ENCODE peak calls at places on chromosome 3, in eight cellular contexts. S is lower lobe of right lung, D is lung, V is pancreas, X is transverse colon, Q is tibial artery, W is AG04450, J is left ventricle myocardium inferior. G is an unnamed sample.

GRCh38 chr3:149450281-149450680 is 24.2 kb upstream of the TM4SF4 start:
- DNase-seq in S (no peak), D (no peak), V (no peak), X (no peak), Q (no peak), W (no peak), J (no peak), G (no peak)

GRCh38 chr3:25292604-25293003 is 135.5 kb upstream of the RARB start:
- DNase-seq in S (no peak), D (no peak), V (no peak), X (no peak), Q (no peak), W (no peak), J (no peak), G (peak)

GRCh38 chr3:37293646-37294045 is 119.3 kb upstream of the LRRFIP2 start:
- DNase-seq in S (no peak), D (no peak), V (no peak), X (no peak), Q (no peak), W (no peak), J (no peak), G (no peak)

GRCh38 chr3:160830792-160831191 is 74.8 kb downstream of the PPM1L start:
- DNase-seq in S (no peak), D (no peak), V (no peak), X (no peak), Q (no peak), W (no peak), J (no peak), G (no peak)

GRCh38 chr3:180311242-180311641 is 274.5 kb upstream of the PEX5L start:
- DNase-seq in S (no peak), D (no peak), V (no peak), X (no peak), Q (no peak), W (no peak), J (no peak), G (no peak)

GRCh38 chr3:70061111-70061510 is 61.6 kb downstream of the SAMMSON start:
- DNase-seq in S (no peak), D (no peak), V (no peak), X (no peak), Q (no peak), W (no peak), J (no peak), G (no peak)

GRCh38 chr3:72889310-72890165 is 1.7 kb downstream of the GXYLT2 start:
- DNase-seq in S (no peak), D (no peak), V (no peak), X (no peak), Q (no peak), W (no peak), J (no peak), G (no peak)

GRCh38 chr3:150268426-150269321 is 139.4 kb upstream of the TSC22D2 start:
- DNase-seq in S (no peak), D (no peak), V (no peak), X (no peak), Q (no peak), W (no peak), J (no peak), G (no peak)

GRCh38 chr3:196609343-196609775 is 30.1 kb upstream of the NRROS start:
- DNase-seq in S (peak), D (peak), V (peak), X (peak), Q (peak), W (peak), J (peak), G (peak)

GRCh38 chr3:111352585-111352984 is 189.4 kb upstream of the CD96 start:
- DNase-seq in S (no peak), D (no peak), V (no peak), X (no peak), Q (no peak), W (no peak), J (no peak), G (no peak)

GRCh38 chr3:72482589-72483249 is 365.5 kb downstream of the SHQ1 start:
- DNase-seq in S (peak), D (peak), V (peak), X (peak), Q (peak), W (peak), J (peak), G (peak)

GRCh38 chr3:32973982-32974381 is 22.5 kb downstream of the CCR4 start:
- DNase-seq in S (no peak), D (no peak), V (no peak), X (no peak), Q (no peak), W (peak), J (no peak), G (no peak)

GRCh38 chr3:182239316-182239715 is 527.6 kb downstream of the SOX2 start:
- DNase-seq in S (no peak), D (no peak), V (no peak), X (no peak), Q (no peak), W (no peak), J (no peak), G (no peak)

GRCh38 chr3:119579366-119580147 is at the start of gene ADPRH:
- DNase-seq in S (peak), D (peak), V (peak), X (peak), Q (peak), W (no peak), J (peak), G (peak)

GRCh38 chr3:182609575-182610156 is 183.6 kb upstream of the ATP11B start:
- DNase-seq in S (peak), D (peak), V (peak), X (peak), Q (no peak), W (no peak), J (peak), G (peak)

GRCh38 chr3:73432021-73432722 is 192.6 kb downstream of the PDZRN3 start:
- DNase-seq in S (no peak), D (no peak), V (no peak), X (no peak), Q (no peak), W (no peak), J (no peak), G (peak)

GRCh38 chr3:43872301-43872700 is 181.6 kb downstream of the ABHD5 start:
- DNase-seq in S (no peak), D (no peak), V (no peak), X (no peak), Q (no peak), W (peak), J (no peak), G (peak)

GRCh38 chr3:57998366-57999283 is 9.6 kb upstream of the FLNB start:
- DNase-seq in S (no peak), D (no peak), V (peak), X (peak), Q (no peak), W (no peak), J (no peak), G (no peak)

GRCh38 chr3:84724877-84725276 is 233.9 kb upstream of the CADM2 start:
- DNase-seq in S (no peak), D (no peak), V (no peak), X (no peak), Q (no peak), W (no peak), J (no peak), G (peak)

GRCh38 chr3:179292440-179292839 is 30.4 kb upstream of the ZNF639 start:
- DNase-seq in S (no peak), D (no peak), V (no peak), X (no peak), Q (no peak), W (no peak), J (no peak), G (no peak)

GRCh38 chr3:157135671-157136396 is 24.1 kb downstream of the CCNL1 start:
- DNase-seq in S (no peak), D (no peak), V (no peak), X (no peak), Q (no peak), W (no peak), J (no peak), G (no peak)

GRCh38 chr3:181402347-181402746 is 309.4 kb upstream of the SOX2 start:
- DNase-seq in S (no peak), D (no peak), V (no peak), X (peak), Q (no peak), W (no peak), J (no peak), G (no peak)

GRCh38 chr3:3259181-3259580 is 79.7 kb upstream of the CRBN start:
- DNase-seq in S (no peak), D (no peak), V (no peak), X (no peak), Q (no peak), W (no peak), J (no peak), G (no peak)

GRCh38 chr3:46960801-46961200 is 15.7 kb downstream of the CCDC12 start:
- DNase-seq in S (no peak), D (no peak), V (no peak), X (no peak), Q (peak), W (no peak), J (no peak), G (no peak)

GRCh38 chr3:57951106-57951882 is 56.9 kb upstream of the FLNB start:
- DNase-seq in S (peak), D (peak), V (no peak), X (peak), Q (peak), W (peak), J (peak), G (peak)

GRCh38 chr3:188687389-188687788 is 484.4 kb upstream of the TPRG1 start:
- DNase-seq in S (no peak), D (no peak), V (no peak), X (no peak), Q (no peak), W (no peak), J (no peak), G (no peak)

GRCh38 chr3:188689101-188689574 is 482.6 kb upstream of the TPRG1 start:
- DNase-seq in S (no peak), D (no peak), V (peak), X (no peak), Q (peak), W (no peak), J (no peak), G (no peak)

GRCh38 chr3:188683032-188683491 is 488.7 kb upstream of the TPRG1 start:
- DNase-seq in S (no peak), D (no peak), V (no peak), X (no peak), Q (peak), W (peak), J (no peak), G (no peak)

GRCh38 chr3:188686319-188686718 is 485.5 kb upstream of the TPRG1 start:
- DNase-seq in S (no peak), D (no peak), V (no peak), X (no peak), Q (no peak), W (no peak), J (no peak), G (no peak)

GRCh38 chr3:188685789-188686188 is 486.0 kb upstream of the TPRG1 start:
- DNase-seq in S (no peak), D (no peak), V (no peak), X (no peak), Q (no peak), W (no peak), J (no peak), G (no peak)
- H3K27ac ChIP-seq in S (no peak), D (no peak), V (no peak), X (no peak), Q (no peak), W (no peak), J (no peak), G (no peak)

DNA sequence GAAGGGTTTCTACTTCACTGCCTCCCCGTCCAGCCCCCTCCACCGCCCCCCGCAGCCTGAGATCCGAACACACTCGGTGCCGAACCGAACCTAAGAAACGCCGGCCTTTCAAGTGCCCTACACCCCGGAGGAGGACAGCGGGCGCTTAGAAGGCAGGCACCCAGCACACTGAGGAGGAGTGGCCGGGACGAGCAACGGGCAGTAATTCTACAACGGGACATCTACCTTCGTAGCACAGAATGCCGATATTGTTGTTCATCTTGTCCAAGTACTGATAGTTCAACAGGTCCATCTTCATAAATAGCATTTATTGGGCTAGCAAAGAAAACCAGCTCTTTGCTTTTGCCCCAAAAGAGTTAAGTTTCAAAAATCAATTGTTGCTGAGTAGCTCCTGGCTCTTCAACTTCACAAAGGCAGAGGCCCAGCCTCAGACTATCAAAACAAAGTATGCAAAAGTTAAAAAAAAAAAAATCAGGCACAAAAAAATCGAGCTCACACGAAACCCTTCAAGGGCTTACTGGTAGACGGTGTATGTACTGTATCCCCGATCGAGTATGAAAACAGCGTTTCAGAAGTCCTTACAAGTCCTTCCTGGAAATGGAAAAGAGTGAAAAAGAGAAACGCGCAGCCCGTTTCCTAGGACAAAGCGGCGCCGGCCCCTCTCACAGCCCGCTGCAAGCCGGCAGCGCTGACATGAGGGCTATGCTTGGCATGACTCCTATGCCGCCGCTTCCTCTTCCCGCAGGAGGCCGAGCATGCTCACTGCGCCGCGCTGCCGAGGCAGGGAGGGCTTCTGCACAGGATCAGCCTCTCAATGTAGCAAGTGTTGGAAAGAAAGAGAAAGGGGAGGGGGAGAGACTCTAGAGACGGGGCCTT is at the start of gene VGLL4:
- DNase-seq in S (peak), D (peak), V (peak), X (peak), Q (peak), W (peak), J (peak), G (peak)
- TF ChIP-seq CTCF in S (peak), D (no peak), V (no peak), X (no peak), Q (no peak), W (peak), J (peak), G (peak)

DNA sequence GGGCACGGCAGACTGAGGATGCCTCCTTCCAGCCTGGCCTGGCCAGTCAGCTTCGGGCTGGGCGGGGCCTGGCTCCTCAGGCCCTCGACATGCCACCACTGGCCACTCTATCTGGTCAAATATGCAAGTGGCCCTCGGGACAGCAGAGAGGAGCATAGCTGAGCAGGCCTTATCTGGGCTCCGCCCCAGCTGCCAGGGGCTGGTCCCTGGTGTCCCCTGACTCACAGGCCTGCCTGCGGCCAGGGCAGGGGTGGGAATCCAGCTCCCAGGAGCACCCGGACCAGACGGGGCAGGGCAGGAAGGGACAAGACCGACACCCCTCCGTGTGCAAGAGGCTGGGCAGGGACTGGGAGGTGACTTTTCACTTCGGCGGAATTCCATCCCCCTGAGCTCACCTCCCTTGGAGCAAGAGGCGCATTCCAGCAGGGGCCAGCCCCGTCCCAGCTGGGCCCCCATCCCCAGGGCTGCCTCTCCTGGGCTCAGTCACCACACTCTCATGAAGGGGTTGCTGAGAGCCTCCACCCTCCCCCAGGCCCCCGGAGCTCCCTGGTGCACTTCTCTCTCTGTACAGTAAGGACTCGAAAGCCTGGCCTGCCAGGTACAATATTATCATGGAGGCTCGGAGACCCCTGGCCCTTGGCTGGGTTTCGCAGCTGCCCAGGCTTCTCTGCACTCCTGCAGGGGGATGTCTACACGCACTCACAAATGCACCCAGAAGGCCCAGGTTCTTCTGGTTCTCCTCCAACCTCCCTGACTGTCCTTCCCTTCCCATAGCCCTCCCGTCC is 29.5 kb downstream of the WNT7A start:
- DNase-seq in S (peak), D (peak), V (no peak), X (no peak), Q (no peak), W (no peak), J (no peak), G (peak)
- H3K27ac ChIP-seq in S (peak), D (no peak), V (no peak), X (no peak), Q (no peak), W (no peak), J (no peak), G (peak)

GRCh38 chr3:40588406-40588805 is 63.6 kb downstream of the ZNF621 start:
- DNase-seq in S (no peak), D (no peak), V (no peak), X (peak), Q (no peak), W (no peak), J (no peak), G (peak)
- TF ChIP-seq CTCF in S (no peak), D (no peak), V (no peak), X (peak), Q (no peak), W (no peak), J (no peak), G (no peak)

DNA sequence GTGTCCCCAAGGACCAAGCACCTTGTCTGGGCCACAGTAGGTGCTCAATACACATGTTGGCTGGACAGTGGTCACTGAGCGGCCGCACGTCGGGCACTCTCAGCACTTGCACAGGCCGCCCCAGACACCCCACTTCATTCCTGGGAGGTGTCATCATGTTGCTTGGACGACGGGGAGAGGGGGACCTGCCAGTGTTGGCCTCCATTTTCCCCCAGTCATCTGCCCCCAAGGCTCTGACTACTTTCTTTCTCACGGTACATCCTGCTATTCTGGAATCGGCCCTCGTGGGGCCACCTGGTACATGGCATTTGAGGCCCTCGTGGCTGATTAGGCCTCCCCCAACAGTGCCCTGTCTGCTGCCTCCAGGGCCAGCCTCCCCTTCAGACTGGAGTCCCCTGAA is 1.2 kb upstream of the RHO start:
- DNase-seq in S (no peak), D (no peak), V (no peak), X (no peak), Q (no peak), W (no peak), J (no peak), G (no peak)
- H3K27ac ChIP-seq in S (no peak), D (no peak), V (no peak), X (no peak), Q (no peak), W (no peak), J (no peak), G (no peak)

GRCh38 chr3:48151807-48152427 is 36.3 kb downstream of the CDC25A start:
- DNase-seq in S (peak), D (no peak), V (peak), X (no peak), Q (no peak), W (no peak), J (no peak), G (no peak)
- TF ChIP-seq CTCF in S (no peak), D (no peak), V (no peak), X (no peak), Q (no peak), W (no peak), J (no peak), G (peak)

GRCh38 chr3:42742688-42743087 is 30.4 kb downstream of the CCDC13 start:
- DNase-seq in S (no peak), D (no peak), V (no peak), X (no peak), Q (no peak), W (no peak), J (no peak), G (no peak)

GRCh38 chr3:42743204-42743995 is 29.7 kb downstream of the CCDC13 start:
- DNase-seq in S (no peak), D (peak), V (peak), X (no peak), Q (no peak), W (no peak), J (no peak), G (no peak)

GRCh38 chr3:42739401-42740158 is 33.5 kb downstream of the CCDC13 start:
- DNase-seq in S (no peak), D (no peak), V (no peak), X (no peak), Q (peak), W (no peak), J (peak), G (no peak)

GRCh38 chr3:42741796-42742195 is 31.3 kb downstream of the CCDC13 start:
- DNase-seq in S (no peak), D (no peak), V (peak), X (no peak), Q (no peak), W (no peak), J (no peak), G (no peak)

DNA sequence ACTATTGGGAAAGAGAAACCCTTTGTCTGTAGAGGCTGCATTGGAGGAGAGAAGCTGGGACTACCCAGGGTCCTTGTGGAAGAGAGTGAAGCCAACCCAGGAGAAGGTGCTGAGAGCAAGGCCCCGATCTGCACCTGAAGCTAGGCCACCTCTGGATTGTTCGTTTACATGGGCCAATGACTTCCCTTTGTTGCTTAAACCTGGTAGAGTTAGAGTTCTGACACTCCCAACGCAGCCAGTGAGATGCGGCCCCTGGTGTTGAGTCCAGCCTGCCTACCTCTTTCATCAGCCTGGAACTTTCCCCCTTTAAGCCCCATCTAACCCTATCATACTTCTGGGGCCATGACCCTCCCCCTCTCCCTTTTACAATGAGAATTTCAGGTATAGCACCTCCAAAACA is 30.8 kb downstream of the CCDC13 start:
- DNase-seq in S (no peak), D (no peak), V (no peak), X (no peak), Q (no peak), W (no peak), J (no peak), G (no peak)
- H3K27ac ChIP-seq in S (no peak), D (no peak), V (no peak), X (no peak), Q (peak), W (no peak), J (peak), G (no peak)

GRCh38 chr3:14774431-14774830 is 44.3 kb upstream of the FGD5 start:
- DNase-seq in S (no peak), D (no peak), V (no peak), X (no peak), Q (peak), W (no peak), J (no peak), G (no peak)
- TF ChIP-seq CTCF in S (no peak), D (no peak), V (no peak), X (no peak), Q (no peak), W (no peak), J (no peak), G (no peak)

GRCh38 chr3:54888873-54889272 is 39.0 kb downstream of the LRTM1 start:
- DNase-seq in S (no peak), D (no peak), V (no peak), X (no peak), Q (no peak), W (no peak), J (no peak), G (no peak)

GRCh38 chr3:54895613-54896012 is 32.2 kb downstream of the LRTM1 start:
- DNase-seq in S (no peak), D (no peak), V (no peak), X (no peak), Q (no peak), W (no peak), J (no peak), G (no peak)

GRCh38 chr3:54891540-54891897 is 36.3 kb downstream of the LRTM1 start:
- DNase-seq in S (peak), D (peak), V (peak), X (peak), Q (peak), W (peak), J (peak), G (peak)

GRCh38 chr3:54889731-54890130 is 38.1 kb downstream of the LRTM1 start:
- DNase-seq in S (no peak), D (no peak), V (no peak), X (no peak), Q (no peak), W (no peak), J (no peak), G (no peak)

GRCh38 chr3:54892168-54892567 is 35.7 kb downstream of the LRTM1 start:
- DNase-seq in S (no peak), D (no peak), V (no peak), X (no peak), Q (no peak), W (no peak), J (no peak), G (no peak)
- H3K27ac ChIP-seq in S (no peak), D (no peak), V (no peak), X (peak), Q (no peak), W (peak), J (peak), G (peak)